ENCODE peak calls at places on chromosomes 13 and 19, in four cellular contexts. One of them, this sample, is unnamed. For H3K27me3, the result is how much of the 10 kb centered on the place peaks cover.

GRCh38 chr13:80033286-80033685 is 307.6 kb downstream of the SPRY2 start:
- DNase-seq in heart right ventricle: no peak
- DNase-seq in psoas muscle: no peak
- DNase-seq in fibroblast of lung: peak
- DNase-seq in this sample: no peak

GRCh38 chr13:50243926-50244325 is 228.7 kb downstream of the KCNRG start:
- DNase-seq in heart right ventricle: no peak
- DNase-seq in psoas muscle: no peak
- DNase-seq in fibroblast of lung: no peak
- DNase-seq in this sample: no peak

GRCh38 chr19:8655340-8655709 is 24.9 kb downstream of the NFILZ start:
- DNase-seq in heart right ventricle: no peak
- DNase-seq in psoas muscle: no peak
- DNase-seq in fibroblast of lung: no peak
- DNase-seq in this sample: no peak

GRCh38 chr13:47549219-47549752 is 451.8 kb downstream of the SUCLA2 start:
- DNase-seq in psoas muscle: no peak
- DNase-seq in heart right ventricle: no peak
- DNase-seq in fibroblast of lung: no peak
- DNase-seq in this sample: no peak

GRCh38 chr19:33391631-33392249 is 18.2 kb downstream of the CEBPG start:
- DNase-seq in heart right ventricle: no peak
- DNase-seq in fibroblast of lung: no peak
- DNase-seq in psoas muscle: no peak
- DNase-seq in this sample: no peak

GRCh38 chr13:113915012-113915763 is 51.3 kb upstream of the GAS6 start:
- DNase-seq in heart right ventricle: no peak
- DNase-seq in psoas muscle: no peak
- DNase-seq in fibroblast of lung: no peak
- DNase-seq in this sample: no peak

GRCh38 chr19:54209748-54210494 is 9.3 kb downstream of the RPS9 start:
- DNase-seq in psoas muscle: peak
- DNase-seq in heart right ventricle: peak
- DNase-seq in fibroblast of lung: peak
- DNase-seq in this sample: peak

GRCh38 chr13:59641758-59642157 is 522.0 kb downstream of the DIAPH3 start:
- DNase-seq in psoas muscle: no peak
- DNase-seq in heart right ventricle: no peak
- DNase-seq in fibroblast of lung: peak
- DNase-seq in this sample: no peak

GRCh38 chr19:45098521-45099464 is 5.8 kb downstream of the PPP1R37 start:
- DNase-seq in psoas muscle: peak
- DNase-seq in fibroblast of lung: peak
- DNase-seq in heart right ventricle: peak
- DNase-seq in this sample: no peak

GRCh38 chr19:48390188-48391099 is 907 bp downstream of the KDELR1 start:
- DNase-seq in heart right ventricle: peak
- DNase-seq in fibroblast of lung: peak
- DNase-seq in psoas muscle: peak
- DNase-seq in this sample: peak

GRCh38 chr13:47426126-47426849 is 529.4 kb upstream of the HTR2A start:
- DNase-seq in fibroblast of lung: peak
- DNase-seq in heart right ventricle: no peak
- DNase-seq in psoas muscle: peak
- DNase-seq in this sample: no peak

GRCh38 chr13:21638319-21639282 is 32.3 kb upstream of the FGF9 start:
- DNase-seq in heart right ventricle: no peak
- DNase-seq in fibroblast of lung: no peak
- DNase-seq in psoas muscle: no peak
- DNase-seq in this sample: peak

GRCh38 chr13:108120332-108120731 is 95.0 kb downstream of the LIG4 start:
- DNase-seq in heart right ventricle: no peak
- DNase-seq in psoas muscle: no peak
- DNase-seq in fibroblast of lung: no peak
- DNase-seq in this sample: no peak

GRCh38 chr19:55711719-55712118 is 26.5 kb downstream of the NLRP9 start:
- DNase-seq in fibroblast of lung: no peak
- DNase-seq in psoas muscle: no peak
- DNase-seq in heart right ventricle: no peak
- DNase-seq in this sample: no peak

GRCh38 chr13:104571161-104571889 is 1505.1 kb upstream of the SLC10A2 start:
- DNase-seq in psoas muscle: peak
- DNase-seq in fibroblast of lung: peak
- DNase-seq in heart right ventricle: no peak
- DNase-seq in this sample: no peak

GRCh38 chr19:55146078-55146647 is 2.8 kb downstream of the TNNT1 start:
- DNase-seq in fibroblast of lung: no peak
- DNase-seq in psoas muscle: no peak
- DNase-seq in heart right ventricle: no peak
- DNase-seq in this sample: peak

GRCh38 chr19:35545855-35546381 is 492 bp downstream of the TMEM147 start:
- DNase-seq in psoas muscle: peak
- DNase-seq in heart right ventricle: peak
- DNase-seq in fibroblast of lung: peak
- DNase-seq in this sample: peak

GRCh38 chr19:58033741-58034475 is at the start of gene ZSCAN1:
- DNase-seq in heart right ventricle: peak
- DNase-seq in fibroblast of lung: peak
- DNase-seq in psoas muscle: peak
- DNase-seq in this sample: no peak

GRCh38 chr19:1273263-1274041 is 1.9 kb upstream of the FAM174C start:
- DNase-seq in fibroblast of lung: no peak
- DNase-seq in heart right ventricle: peak
- DNase-seq in psoas muscle: no peak
- DNase-seq in this sample: peak

GRCh38 chr19:7677664-7678311 is 898 bp downstream of the MCEMP1 start:
- DNase-seq in psoas muscle: no peak
- DNase-seq in heart right ventricle: no peak
- DNase-seq in fibroblast of lung: no peak
- DNase-seq in this sample: no peak

GRCh38 chr19:33301011-33301899 is 1.1 kb downstream of the CEBPA start:
- DNase-seq in heart right ventricle: no peak
- DNase-seq in psoas muscle: peak
- DNase-seq in fibroblast of lung: no peak
- DNase-seq in this sample: no peak

GRCh38 chr19:58554494-58555368 is at the start of gene CHMP2A:
- DNase-seq in heart right ventricle: peak
- DNase-seq in psoas muscle: peak
- DNase-seq in fibroblast of lung: peak
- DNase-seq in this sample: peak

GRCh38 chr13:68523838-68524424 is 1293.8 kb upstream of the PCDH9 start:
- DNase-seq in heart right ventricle: no peak
- DNase-seq in psoas muscle: no peak
- DNase-seq in fibroblast of lung: no peak
- DNase-seq in this sample: no peak

GRCh38 chr19:44776402-44777096 is 1.1 kb upstream of the CBLC start:
- DNase-seq in fibroblast of lung: no peak
- DNase-seq in heart right ventricle: no peak
- DNase-seq in psoas muscle: no peak
- DNase-seq in this sample: no peak

GRCh38 chr13:25180795-25181537 is 8.9 kb upstream of the AMER2 start:
- DNase-seq in heart right ventricle: no peak
- DNase-seq in psoas muscle: no peak
- DNase-seq in fibroblast of lung: no peak
- DNase-seq in this sample: no peak

GRCh38 chr19:16273005-16273404 is 51.6 kb upstream of the KLF2 start:
- DNase-seq in psoas muscle: no peak
- DNase-seq in fibroblast of lung: peak
- DNase-seq in heart right ventricle: peak
- DNase-seq in this sample: no peak

GRCh38 chr19:46978470-46978869 is 41.2 kb upstream of the NPAS1 start:
- DNase-seq in heart right ventricle: no peak
- DNase-seq in psoas muscle: no peak
- DNase-seq in fibroblast of lung: no peak
- DNase-seq in this sample: no peak

GRCh38 chr19:35519291-35519690 is 5.8 kb upstream of the DMKN start:
- DNase-seq in fibroblast of lung: peak
- DNase-seq in psoas muscle: no peak
- DNase-seq in heart right ventricle: no peak
- DNase-seq in this sample: no peak

DNA sequence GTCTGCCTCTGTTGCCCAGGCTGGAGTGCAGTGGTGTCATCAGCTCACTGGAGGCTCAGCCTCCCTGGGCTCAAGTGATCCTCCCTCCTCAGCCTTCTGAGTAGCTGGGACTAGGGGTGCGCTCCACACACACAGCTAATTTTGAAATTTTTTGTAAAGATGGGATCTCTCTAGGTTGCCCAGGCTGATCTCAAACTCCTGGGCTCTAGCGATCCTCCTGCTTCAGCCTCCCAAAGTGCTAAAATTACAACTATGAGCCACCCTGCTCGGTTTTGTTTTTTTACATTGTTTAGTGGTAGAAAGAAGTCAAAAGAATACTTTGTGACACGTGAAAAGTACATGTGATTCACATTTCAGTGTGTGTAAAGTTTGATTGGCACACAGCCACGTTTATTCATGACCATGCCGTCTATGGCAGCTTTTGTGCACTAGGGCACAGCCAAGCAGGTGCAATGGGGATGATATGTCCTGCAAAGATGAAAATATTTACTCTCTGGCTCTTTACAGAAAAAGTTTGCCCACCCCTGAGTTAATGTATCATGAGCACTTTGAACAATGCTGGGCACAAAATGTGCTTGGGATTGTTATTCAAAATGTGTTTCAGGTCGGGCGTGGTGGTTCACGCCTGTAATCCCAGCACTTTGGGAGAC is 16.2 kb upstream of the NFIC start:
- DNase-seq in heart right ventricle: no peak
- DNase-seq in psoas muscle: no peak
- DNase-seq in fibroblast of lung: no peak
- DNase-seq in this sample: no peak
- H3K27me3 ChIP-seq in heart right ventricle: under half
- H3K27me3 ChIP-seq in psoas muscle: under half
- H3K27me3 ChIP-seq in fibroblast of lung: under half
- H3K27me3 ChIP-seq in this sample: under half

GRCh38 chr13:31951215-31951678 is 80.3 kb upstream of the FRY start:
- DNase-seq in fibroblast of lung: peak
- DNase-seq in psoas muscle: peak
- DNase-seq in heart right ventricle: peak
- DNase-seq in this sample: peak
- H3K27me3 ChIP-seq in fibroblast of lung: under half
- H3K27me3 ChIP-seq in psoas muscle: under half
- H3K27me3 ChIP-seq in heart right ventricle: under half
- H3K27me3 ChIP-seq in this sample: under half

DNA sequence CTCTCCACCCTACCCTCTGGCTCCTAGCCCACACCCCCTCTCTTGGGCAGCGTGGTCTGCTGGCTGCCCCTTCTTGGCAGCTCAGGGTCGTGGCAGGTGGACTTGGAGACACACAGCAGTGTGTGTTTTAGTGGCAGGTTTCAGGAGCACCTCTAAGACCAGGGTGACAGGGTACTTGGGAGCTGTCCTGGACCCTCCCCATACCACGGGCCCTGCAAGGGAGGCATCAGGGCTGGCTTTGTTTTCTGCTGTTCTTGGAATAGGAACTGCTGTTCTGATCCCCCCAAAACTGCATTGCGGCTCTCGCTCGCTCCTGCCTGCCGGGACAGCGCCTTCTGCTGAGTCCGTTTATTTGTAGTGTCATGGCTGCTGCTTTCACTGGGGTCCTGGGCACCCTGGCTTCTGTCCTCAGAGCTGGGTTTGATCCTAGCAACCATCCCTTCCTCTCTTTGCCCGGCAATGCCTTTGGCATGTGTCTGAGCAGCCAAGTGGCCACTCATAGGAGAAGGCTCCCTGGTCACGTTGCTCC is 12.2 kb downstream of the COMP start:
- DNase-seq in heart right ventricle: no peak
- DNase-seq in fibroblast of lung: no peak
- DNase-seq in psoas muscle: no peak
- DNase-seq in this sample: no peak
- H3K27me3 ChIP-seq in heart right ventricle: under half
- H3K27me3 ChIP-seq in fibroblast of lung: under half
- H3K27me3 ChIP-seq in psoas muscle: under half
- H3K27me3 ChIP-seq in this sample: under half

GRCh38 chr13:112071011-112071901 is 4.3 kb downstream of the SOX1 start:
- DNase-seq in heart right ventricle: no peak
- DNase-seq in psoas muscle: no peak
- DNase-seq in fibroblast of lung: no peak
- DNase-seq in this sample: no peak
- H3K27me3 ChIP-seq in heart right ventricle: half or more
- H3K27me3 ChIP-seq in psoas muscle: half or more
- H3K27me3 ChIP-seq in fibroblast of lung: under half
- H3K27me3 ChIP-seq in this sample: half or more

GRCh38 chr13:91702411-91702810 is 304.0 kb downstream of the GPC5 start:
- DNase-seq in fibroblast of lung: no peak
- DNase-seq in psoas muscle: no peak
- DNase-seq in heart right ventricle: no peak
- DNase-seq in this sample: no peak
- H3K27me3 ChIP-seq in fibroblast of lung: under half
- H3K27me3 ChIP-seq in psoas muscle: under half
- H3K27me3 ChIP-seq in heart right ventricle: under half
- H3K27me3 ChIP-seq in this sample: under half

GRCh38 chr13:42651936-42652641 is 78.1 kb downstream of the TNFSF11 start:
- DNase-seq in heart right ventricle: no peak
- DNase-seq in fibroblast of lung: no peak
- DNase-seq in psoas muscle: no peak
- DNase-seq in this sample: no peak
- H3K27me3 ChIP-seq in heart right ventricle: under half
- H3K27me3 ChIP-seq in fibroblast of lung: under half
- H3K27me3 ChIP-seq in psoas muscle: under half
- H3K27me3 ChIP-seq in this sample: under half

GRCh38 chr19:4589579-4590410 is 30.3 kb upstream of the SEMA6B start:
- DNase-seq in fibroblast of lung: no peak
- DNase-seq in psoas muscle: no peak
- DNase-seq in heart right ventricle: no peak
- DNase-seq in this sample: peak
- H3K27me3 ChIP-seq in fibroblast of lung: under half
- H3K27me3 ChIP-seq in psoas muscle: under half
- H3K27me3 ChIP-seq in heart right ventricle: under half
- H3K27me3 ChIP-seq in this sample: under half

GRCh38 chr19:10295305-10295846 is 5.6 kb downstream of the ICAM5 start:
- DNase-seq in psoas muscle: no peak
- DNase-seq in fibroblast of lung: no peak
- DNase-seq in heart right ventricle: peak
- DNase-seq in this sample: no peak

GRCh38 chr19:10294368-10294697 is 4.6 kb downstream of the ICAM5 start:
- DNase-seq in heart right ventricle: no peak
- DNase-seq in fibroblast of lung: no peak
- DNase-seq in psoas muscle: no peak
- DNase-seq in this sample: no peak

GRCh38 chr19:10292789-10293636 is 3.3 kb downstream of the ICAM5 start:
- DNase-seq in psoas muscle: no peak
- DNase-seq in heart right ventricle: no peak
- DNase-seq in fibroblast of lung: no peak
- DNase-seq in this sample: no peak

GRCh38 chr19:10293637-10294367 is 4.0 kb downstream of the ICAM5 start:
- DNase-seq in fibroblast of lung: no peak
- DNase-seq in heart right ventricle: no peak
- DNase-seq in psoas muscle: no peak
- DNase-seq in this sample: no peak

GRCh38 chr19:10295847-10296591 is 6.3 kb downstream of the ICAM5 start:
- DNase-seq in heart right ventricle: no peak
- DNase-seq in psoas muscle: no peak
- DNase-seq in fibroblast of lung: no peak
- DNase-seq in this sample: no peak
- H3K27me3 ChIP-seq in heart right ventricle: half or more
- H3K27me3 ChIP-seq in psoas muscle: half or more
- H3K27me3 ChIP-seq in fibroblast of lung: under half
- H3K27me3 ChIP-seq in this sample: under half

GRCh38 chr19:30338066-30338465 is 34.1 kb upstream of the ZNF536 start:
- DNase-seq in heart right ventricle: no peak
- DNase-seq in psoas muscle: no peak
- DNase-seq in fibroblast of lung: no peak
- DNase-seq in this sample: no peak
- H3K27me3 ChIP-seq in heart right ventricle: under half
- H3K27me3 ChIP-seq in psoas muscle: under half
- H3K27me3 ChIP-seq in fibroblast of lung: under half
- H3K27me3 ChIP-seq in this sample: under half